ENCODE peak calls at places on chromosome 16, in four cellular contexts. S is breast epithelium, O is PC-3, I is fibroblast of pulmonary artery. U is an unnamed sample.

GRCh38 chr16:57637965-57638364 is 9.5 kb downstream of the ADGRG1 start:
- DNase-seq in S (no peak), O (no peak), I (no peak), U (no peak)

GRCh38 chr16:9808210-9808609 is 374.0 kb downstream of the GRIN2A start:
- DNase-seq in S (no peak), O (no peak), I (no peak), U (no peak)

GRCh38 chr16:63129411-63130125 is 1093.3 kb upstream of the CDH8 start:
- DNase-seq in S (no peak), O (no peak), I (no peak), U (no peak)

GRCh38 chr16:29816694-29817441 is 916 bp downstream of the PAGR1 start:
- DNase-seq in S (no peak), O (peak), I (peak), U (peak)

GRCh38 chr16:14378684-14379467 is 251.2 kb downstream of the PARN start:
- DNase-seq in S (no peak), O (peak), I (no peak), U (peak)

GRCh38 chr16:23532448-23532847 is 22.2 kb upstream of the GGA2 start:
- DNase-seq in S (no peak), O (no peak), I (no peak), U (no peak)

GRCh38 chr16:51971184-51971583 is 575.8 kb downstream of the TOX3 start:
- DNase-seq in S (no peak), O (no peak), I (peak), U (peak)

GRCh38 chr16:86975445-86975844 is 341.7 kb downstream of the C16orf95 start:
- DNase-seq in S (no peak), O (peak), I (peak), U (peak)

GRCh38 chr16:88856122-88856827 is 472 bp downstream of the GALNS start:
- DNase-seq in S (no peak), O (no peak), I (no peak), U (no peak)

GRCh38 chr16:28208131-28208530 is 3.6 kb downstream of the XPO6 start:
- DNase-seq in S (no peak), O (no peak), I (no peak), U (no peak)

GRCh38 chr16:54957403-54957802 is 26.7 kb downstream of the IRX5 start:
- DNase-seq in S (no peak), O (peak), I (no peak), U (no peak)

GRCh38 chr16:79571753-79572544 is 28.6 kb downstream of the MAF start:
- DNase-seq in S (no peak), O (no peak), I (no peak), U (no peak)
- H3K4me3 ChIP-seq in S (no peak), O (no peak), I (no peak), U (no peak)

GRCh38 chr16:50246299-50247122 is 19.8 kb upstream of the ADCY7 start:
- DNase-seq in S (no peak), O (no peak), I (no peak), U (no peak)

GRCh38 chr16:50244504-50245416 is 21.6 kb upstream of the ADCY7 start:
- DNase-seq in S (no peak), O (peak), I (no peak), U (no peak)

GRCh38 chr16:50244140-50244503 is 22.2 kb upstream of the ADCY7 start:
- DNase-seq in S (no peak), O (peak), I (no peak), U (peak)

GRCh38 chr16:50247123-50247905 is 19.0 kb upstream of the ADCY7 start:
- DNase-seq in S (no peak), O (no peak), I (no peak), U (no peak)

DNA sequence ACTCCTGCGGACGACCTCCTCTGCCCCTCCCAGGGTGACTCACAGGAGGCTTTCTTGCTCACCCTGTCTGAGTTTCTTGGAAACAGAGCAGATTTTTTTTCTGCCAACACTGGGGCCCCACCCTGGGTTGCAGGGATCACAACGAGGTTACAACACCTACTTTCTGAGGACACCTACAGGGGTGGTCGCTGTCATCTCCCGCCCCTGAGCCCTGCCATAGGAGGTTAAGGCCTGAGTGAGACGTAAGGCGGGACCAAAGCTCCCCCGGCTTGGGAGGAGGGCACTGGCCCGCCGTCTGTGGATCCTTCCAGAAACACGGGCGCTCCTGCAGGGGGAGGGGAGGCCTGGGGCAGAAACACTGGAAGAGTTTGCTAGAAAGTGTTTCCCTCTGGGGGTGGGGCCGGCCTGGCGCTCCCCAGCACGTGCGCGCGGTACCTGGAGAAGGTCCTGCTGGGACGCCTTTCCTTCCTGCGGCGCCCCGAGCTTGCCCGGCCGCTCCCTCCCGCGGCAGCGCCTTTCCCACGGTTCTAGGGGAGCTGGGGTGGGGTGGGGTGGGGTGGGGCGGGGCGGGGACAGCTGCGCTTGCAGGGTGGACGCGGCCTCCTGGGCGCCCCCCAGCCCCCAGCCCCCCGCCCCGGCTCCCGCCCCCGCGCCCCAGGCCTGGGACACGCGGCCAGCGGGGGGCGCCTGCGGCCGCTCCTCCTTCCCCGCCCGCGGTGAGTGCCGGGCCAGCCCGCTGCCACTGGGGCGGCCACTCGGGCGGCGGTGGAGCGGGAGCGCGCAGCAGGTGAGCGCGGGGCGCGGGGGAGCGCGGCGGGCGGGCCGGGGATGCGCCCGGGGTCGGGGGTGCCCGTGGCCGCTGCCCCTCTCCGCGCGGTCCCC is 20.7 kb upstream of the ADCY7 start:
- DNase-seq in S (no peak), O (peak), I (peak), U (peak)
- TF ChIP-seq CTCF in S (no peak), O (no peak), I (no peak), U (no peak)

GRCh38 chr16:3152022-3152272 is 17.1 kb downstream of the ZNF213 start:
- DNase-seq in S (no peak), O (no peak), I (no peak), U (no peak)
- H3K4me3 ChIP-seq in S (peak), O (peak), I (peak), U (peak)

GRCh38 chr16:716250-716607 is 1.3 kb downstream of the METRN start:
- DNase-seq in S (peak), O (no peak), I (peak), U (peak)

GRCh38 chr16:714079-714478 is 839 bp upstream of the METRN start:
- DNase-seq in S (no peak), O (peak), I (no peak), U (no peak)

GRCh38 chr16:716768-717325 is 1.9 kb downstream of the METRN start:
- DNase-seq in S (no peak), O (no peak), I (no peak), U (no peak)

GRCh38 chr16:714558-715447 is at the start of gene METRN:
- DNase-seq in S (peak), O (peak), I (peak), U (peak)

DNA sequence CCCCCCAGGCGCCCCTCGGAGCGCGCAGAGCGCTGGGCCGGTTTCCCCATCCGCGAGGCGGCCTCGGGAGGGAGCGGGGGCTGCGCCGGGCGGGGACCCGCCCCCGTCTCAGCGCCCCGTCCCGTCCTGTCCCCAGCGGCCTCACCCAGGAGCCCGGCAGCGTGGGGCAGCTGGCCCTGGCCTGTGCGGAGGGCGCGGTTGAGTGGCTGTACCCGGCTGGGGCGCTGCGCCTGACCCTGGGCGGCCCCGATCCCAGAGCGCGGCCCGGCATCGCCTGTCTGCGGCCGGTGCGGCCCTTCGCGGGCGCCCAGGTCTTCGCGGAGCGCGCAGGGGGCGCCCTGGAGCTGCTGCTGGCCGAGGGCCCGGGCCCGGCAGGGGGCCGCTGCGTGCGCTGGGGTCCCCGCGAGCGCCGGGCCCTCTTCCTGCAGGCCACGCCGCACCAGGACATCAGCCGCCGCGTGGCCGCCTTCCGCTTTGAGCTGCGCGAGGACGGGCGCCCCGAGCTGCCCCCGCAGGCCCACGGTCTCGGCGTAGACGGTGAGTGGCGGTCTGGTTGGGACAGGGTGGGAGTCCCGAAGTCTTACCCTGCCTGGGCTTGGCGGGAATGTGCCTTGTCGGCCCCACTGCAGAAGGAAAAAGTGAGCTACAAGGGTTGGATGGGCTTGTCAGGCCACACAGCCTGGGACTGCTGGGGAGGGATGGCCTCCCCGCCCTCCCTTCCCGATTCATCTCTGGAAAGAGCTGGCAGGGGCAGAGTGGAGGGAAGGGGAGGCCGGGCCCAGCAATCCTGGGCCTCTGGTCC is 731 bp downstream of the METRN start:
- DNase-seq in S (no peak), O (no peak), I (no peak), U (no peak)
- TF ChIP-seq CTCF in S (no peak), O (no peak), I (no peak), U (no peak)

GRCh38 chr16:22425036-22425801 is 50.8 kb upstream of the CDR2 start:
- DNase-seq in S (peak), O (no peak), I (no peak), U (peak)
- H3K4me3 ChIP-seq in S (peak), O (no peak), I (no peak), U (peak)

DNA sequence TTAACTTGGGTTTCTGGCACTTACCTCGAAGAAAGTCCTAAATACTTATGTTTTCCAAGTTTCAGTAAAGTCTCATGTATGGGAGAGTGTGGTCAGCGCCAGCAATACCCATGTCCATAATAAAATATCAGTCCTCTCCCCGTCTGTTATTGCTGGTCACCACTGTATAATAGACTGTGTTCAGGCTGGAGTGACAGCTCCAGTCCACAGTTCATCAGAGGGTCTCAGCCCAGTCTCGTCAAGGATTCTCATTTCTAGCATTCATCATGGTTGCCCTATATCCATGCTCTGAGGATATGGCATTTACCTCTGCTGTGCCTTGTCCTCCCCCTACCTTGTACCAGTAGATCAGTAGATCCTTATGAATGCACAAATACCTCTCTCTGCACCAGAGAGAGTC is 384.5 kb downstream of the NPIPA7 start:
- DNase-seq in S (no peak), O (no peak), I (no peak), U (no peak)
- TF ChIP-seq CTCF in S (no peak), O (no peak), I (no peak), U (no peak)

GRCh38 chr16:49335828-49336227 is 37.8 kb upstream of the C16orf78 start:
- DNase-seq in S (no peak), O (no peak), I (no peak), U (no peak)

GRCh38 chr16:49338867-49339266 is 34.7 kb upstream of the C16orf78 start:
- DNase-seq in S (no peak), O (no peak), I (no peak), U (no peak)

GRCh38 chr16:49340466-49340865 is 33.1 kb upstream of the C16orf78 start:
- DNase-seq in S (no peak), O (no peak), I (no peak), U (no peak)

GRCh38 chr16:49336581-49336980 is 37.0 kb upstream of the C16orf78 start:
- DNase-seq in S (no peak), O (no peak), I (no peak), U (no peak)

GRCh38 chr16:49337814-49338350 is 35.7 kb upstream of the C16orf78 start:
- DNase-seq in S (no peak), O (no peak), I (no peak), U (no peak)
- H3K4me3 ChIP-seq in S (no peak), O (no peak), I (no peak), U (no peak)

GRCh38 chr16:68019167-68019680 is 3.5 kb upstream of the DPEP2NB start:
- DNase-seq in S (no peak), O (no peak), I (no peak), U (no peak)

GRCh38 chr16:68021490-68021889 is 1.5 kb downstream of the DDX28 start:
- DNase-seq in S (no peak), O (no peak), I (no peak), U (no peak)

GRCh38 chr16:68022278-68022727 is 729 bp downstream of the DDX28 start:
- DNase-seq in S (no peak), O (no peak), I (no peak), U (no peak)

GRCh38 chr16:68022728-68023537 is at the start of the genes DDX28 and DUS2:
- DNase-seq in S (peak), O (peak), I (peak), U (peak)
- TF ChIP-seq CTCF in S (no peak), O (no peak), I (no peak), U (no peak)

GRCh38 chr16:85171809-85172464 is 59.7 kb upstream of the CIBAR2 start:
- DNase-seq in S (no peak), O (peak), I (peak), U (peak)
- H3K4me3 ChIP-seq in S (peak), O (peak), I (peak), U (peak)

U was measured in AG10803.